ENCODE peak calls at places on chromosomes 16 and 17, in six cellular contexts. Z, T, A, Y, O and G are unnamed samples.

GRCh38 chr16:56615353-56615752 is 7.0 kb downstream of the MT2A start:
- DNase-seq in Y (no peak), Z (no peak), T (no peak), O (no peak), A (peak; percentile 40), G (peak; percentile 36)

GRCh38 chr16:55471448-55472097 is 7.4 kb upstream of the MMP2 start:
- DNase-seq in A (no peak), O (no peak), Z (peak; percentile 86), Y (no peak), T (no peak), G (peak; percentile 89)

GRCh38 chr17:82375359-82376041 is 3.9 kb downstream of the UTS2R start:
- DNase-seq in O (no peak), T (no peak), Y (no peak), Z (no peak), A (no peak), G (no peak)

GRCh38 chr16:85901110-85901509 is 2.1 kb downstream of the IRF8 start:
- DNase-seq in Z (no peak), T (no peak), Y (no peak), O (no peak), A (no peak), G (no peak)

GRCh38 chr16:56985288-56985961 is 3.9 kb upstream of the NLRC5 start:
- DNase-seq in O (peak; percentile 30), A (peak; percentile 82), Y (no peak), Z (peak; percentile 85), T (peak; percentile 64), G (peak; percentile 93)

GRCh38 chr16:5541356-5541755 is 443.8 kb upstream of the EEF2KMT start:
- DNase-seq in Z (no peak), A (no peak), Y (peak; percentile 48), T (no peak), O (no peak), G (no peak)

GRCh38 chr17:41065829-41066624 is at the start of gene KRTAP2-4:
- DNase-seq in Y (no peak), Z (peak; percentile 83), O (no peak), A (no peak), T (no peak), G (peak; percentile 26)

GRCh38 chr17:56812971-56813388 is 20.7 kb downstream of the C17orf67 start:
- DNase-seq in Y (no peak), T (peak; percentile 13), O (no peak), A (no peak), Z (no peak), G (no peak)

GRCh38 chr16:47664653-47665325 is 203.7 kb downstream of the PHKB start:
- DNase-seq in O (peak; percentile 31), A (no peak), Y (no peak), Z (peak; percentile 14), T (no peak), G (no peak)

GRCh38 chr16:7185689-7186088 is 147.0 kb upstream of the RBFOX1 start:
- DNase-seq in O (no peak), Y (no peak), A (no peak), Z (no peak), T (no peak), G (peak; percentile 0)

GRCh38 chr16:11354733-11355574 is 9.7 kb downstream of the RMI2 start:
- DNase-seq in O (no peak), Y (no peak), T (no peak), A (peak; percentile 49), Z (peak; percentile 45), G (no peak)

GRCh38 chr17:11900655-11901054 is 96.6 kb downstream of the ZNF18 start:
- DNase-seq in O (no peak), Y (no peak), A (no peak), T (no peak), Z (no peak), G (no peak)

GRCh38 chr16:69927056-69927757 is 23.9 kb upstream of the CLEC18A start:
- DNase-seq in Y (no peak), A (peak; percentile 92), Z (peak; percentile 76), O (peak; percentile 59), T (no peak), G (peak; percentile 90)

GRCh38 chr16:57361384-57361783 is 2.8 kb downstream of the CCL22 start:
- DNase-seq in T (no peak), A (no peak), O (peak; percentile 78), Y (no peak), Z (no peak), G (no peak)

GRCh38 chr17:27949304-27949703 is 56.1 kb upstream of the LYRM9 start:
- DNase-seq in O (no peak), Y (no peak), A (no peak), Z (no peak), T (no peak), G (no peak)

GRCh38 chr17:75404739-75405364 is 626 bp downstream of the GRB2 start:
- DNase-seq in T (peak; percentile 53), A (peak; percentile 69), O (peak; percentile 56), Y (peak; percentile 68), Z (peak; percentile 36), G (peak; percentile 22)

GRCh38 chr16:10929853-10930754 is 12.2 kb downstream of the DEXI start:
- DNase-seq in Z (peak; percentile 46), Y (no peak), T (no peak), O (peak; percentile 28), A (peak; percentile 86), G (peak; percentile 62)

GRCh38 chr16:73163238-73163795 is 115.4 kb upstream of the ZFHX3 start:
- DNase-seq in A (no peak), T (no peak), Y (no peak), Z (no peak), O (no peak), G (peak; percentile 51)

GRCh38 chr16:10519929-10520868 is 60.2 kb downstream of the EMP2 start:
- DNase-seq in T (no peak), O (peak; percentile 56), Z (no peak), A (no peak), Y (no peak), G (peak; percentile 25)

GRCh38 chr16:16086653-16087446 is 136.4 kb downstream of the ABCC6 start:
- DNase-seq in T (no peak), A (no peak), O (no peak), Y (no peak), Z (no peak), G (no peak)

GRCh38 chr17:28968914-28969295 is 17.6 kb upstream of the PHF12 start:
- DNase-seq in O (no peak), A (no peak), Z (no peak), Y (no peak), T (no peak), G (no peak)

GRCh38 chr16:52068447-52069074 is 478.4 kb downstream of the TOX3 start:
- DNase-seq in Z (peak; percentile 6), T (peak; percentile 20), O (peak; percentile 57), A (no peak), Y (peak; percentile 72), G (peak; percentile 13)

GRCh38 chr17:29235904-29236303 is 10.8 kb upstream of the CRYBA1 start:
- DNase-seq in T (no peak), O (no peak), Y (no peak), Z (no peak), A (no peak), G (no peak)

GRCh38 chr16:49649013-49649785 is 206.7 kb downstream of the ZNF423 start:
- DNase-seq in A (peak; percentile 34), T (no peak), Z (peak; percentile 73), O (no peak), Y (no peak), G (peak; percentile 11)

DNA sequence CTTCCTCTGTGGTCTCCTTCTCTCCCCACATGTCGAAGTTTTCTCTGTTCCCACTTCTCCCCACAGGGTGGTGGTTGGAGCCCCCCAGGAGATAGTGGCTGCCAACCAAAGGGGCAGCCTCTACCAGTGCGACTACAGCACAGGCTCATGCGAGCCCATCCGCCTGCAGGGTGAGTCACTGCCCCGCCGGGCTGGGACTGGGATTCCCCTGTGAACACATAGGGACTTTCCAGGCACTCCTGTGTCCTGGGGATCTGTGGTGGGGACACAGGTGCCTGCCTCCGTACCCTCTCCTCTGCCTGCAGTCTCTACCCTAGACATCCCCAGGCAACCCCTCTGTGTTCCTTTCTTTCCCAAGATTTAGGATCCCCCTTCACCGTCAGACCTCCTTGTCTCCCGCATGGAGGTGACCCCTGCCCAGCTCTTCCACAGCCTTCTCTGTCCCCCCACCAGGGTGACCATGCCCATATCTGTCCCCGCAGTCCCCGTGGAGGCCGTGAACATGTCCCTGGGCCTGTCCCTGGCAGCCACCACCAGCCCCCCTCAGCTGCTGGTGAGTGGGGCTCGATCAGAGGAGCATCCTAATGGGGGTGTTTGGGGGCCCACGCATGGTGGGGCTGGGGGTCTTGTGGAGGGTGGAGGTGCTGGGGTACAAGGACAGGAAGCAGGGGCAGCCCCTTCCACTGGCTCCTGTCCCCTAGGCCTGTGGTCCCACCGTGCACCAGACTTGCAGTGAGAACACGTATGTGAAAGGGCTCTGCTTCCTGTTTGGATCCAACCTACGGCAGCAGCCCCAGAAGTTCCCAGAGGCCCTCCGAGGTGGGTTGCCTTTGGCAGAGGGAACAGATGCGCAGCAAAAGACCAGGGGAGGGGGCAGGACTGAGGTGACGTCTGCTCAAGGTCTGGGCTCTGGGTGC is 5.8 kb downstream of the ITGAM start:
- DNase-seq in A (peak; percentile 16), O (peak; percentile 49), T (no peak), Z (no peak), Y (no peak), G (peak; percentile 39)
- TF ChIP-seq CTCF in A (no peak), O (no peak), T (no peak), Z (no peak), Y (no peak), G (no peak)

GRCh38 chr17:34255381-34255732 is 272 bp downstream of the CCL2 start:
- DNase-seq in A (no peak), O (no peak), T (no peak), Y (no peak), Z (no peak), G (no peak)
- H3K4me3 ChIP-seq in A (peak overlapping the region; percentile 49), O (no peak overlapping the region), T (no peak overlapping the region), Y (peak overlapping the region; percentile 49), Z (peak overlapping the region; percentile 38), G (peak overlapping the region; percentile 65)

GRCh38 chr17:34979650-34980352 is 511 bp upstream of the LIG3 start:
- DNase-seq in T (no peak), Y (peak; percentile 18), A (no peak), O (no peak), Z (no peak), G (peak; percentile 28)

GRCh38 chr17:34974179-34974578 is 6.1 kb upstream of the LIG3 start:
- DNase-seq in A (no peak), Z (no peak), T (no peak), O (no peak), Y (no peak), G (no peak)

GRCh38 chr17:34980353-34980680 is at the start of gene LIG3:
- DNase-seq in Y (peak; percentile 96), T (peak; percentile 96), A (peak; percentile 96), Z (peak; percentile 93), O (peak; percentile 95), G (peak; percentile 94)

GRCh38 chr17:34979153-34979552 is 1.2 kb upstream of the LIG3 start:
- DNase-seq in Z (no peak), Y (no peak), T (no peak), O (no peak), A (no peak), G (no peak)

GRCh38 chr17:34974794-34975428 is 5.4 kb upstream of the LIG3 start:
- DNase-seq in O (no peak), Y (no peak), A (no peak), T (no peak), Z (no peak), G (no peak)
- TF ChIP-seq CTCF in O (no peak), Y (no peak), A (no peak), T (no peak), Z (no peak), G (no peak)

GRCh38 chr16:22191966-22192260 is 14.2 kb upstream of the EEF2K start:
- DNase-seq in A (peak; percentile 42), Z (no peak), Y (no peak), O (peak; percentile 33), T (no peak), G (no peak)
- H3K4me3 ChIP-seq in A (peak overlapping the region; percentile 52), Z (peak overlapping the region; percentile 59), Y (peak overlapping the region; percentile 70), O (no peak overlapping the region), T (peak overlapping the region; percentile 71), G (peak overlapping the region; percentile 45)

GRCh38 chr16:82031116-82032084 is 3.7 kb upstream of the HSD17B2 start:
- DNase-seq in Z (peak; percentile 78), A (peak; percentile 36), Y (peak; percentile 64), O (no peak), T (no peak), G (peak; percentile 68)
- TF ChIP-seq CTCF in Z (peak; percentile 71), A (peak; percentile 63), Y (peak; percentile 74), O (peak; percentile 51), T (peak; percentile 41), G (peak; percentile 51)